ENCODE peak calls at places on chromosomes 16 and 17, in nine cellular contexts. E is A549, M is GM23248, K is pancreas, D is uterus, Z is BJ, U is IMR-90, T is Caco-2, I is AG09309. G is an unnamed sample.

GRCh38 chr17:42189651-42189965 is 4.4 kb upstream of the HCRT start:
- DNase-seq in K (no peak), I (no peak), T (no peak), E (no peak), Z (no peak), U (no peak), D (no peak), M (no peak), G (no peak)

GRCh38 chr17:18248300-18248731 is 10.2 kb downstream of the FLII start:
- DNase-seq in M (peak; percentile 76), E (peak; percentile 83), K (no peak), D (peak; percentile 67), Z (no peak), U (peak; percentile 71), T (peak; percentile 81), I (no peak), G (peak; percentile 62)

GRCh38 chr16:66342294-66342900 is 24.1 kb upstream of the CDH5 start:
- DNase-seq in I (no peak), U (no peak), D (no peak), T (peak; percentile 65), K (no peak), M (peak; percentile 44), E (peak; percentile 43), Z (no peak), G (no peak)

GRCh38 chr17:50170662-50171370 is 5.0 kb downstream of the SGCA start:
- DNase-seq in T (no peak), M (no peak), Z (no peak), U (no peak), I (no peak), E (no peak), D (no peak), K (peak; percentile 1), G (peak; percentile 90)

GRCh38 chr17:19388791-19389190 is 1.8 kb upstream of the MFAP4 start:
- DNase-seq in E (no peak), I (no peak), T (no peak), K (no peak), M (no peak), U (peak; percentile 37), D (peak; percentile 69), Z (no peak), G (no peak)

GRCh38 chr17:32243712-32244111 is 21.9 kb upstream of the RHBDL3 start:
- DNase-seq in Z (no peak), U (no peak), T (no peak), I (no peak), D (no peak), E (no peak), K (no peak), M (no peak), G (no peak)

GRCh38 chr16:264440-264951 is 11.2 kb downstream of the RGS11 start:
- DNase-seq in K (peak; percentile 29), Z (no peak), D (no peak), E (no peak), T (no peak), M (no peak), U (no peak), I (no peak), G (no peak)

GRCh38 chr16:9528680-9529079 is 437.2 kb downstream of the HAPSTR1 start:
- DNase-seq in T (no peak), Z (no peak), M (no peak), K (no peak), E (no peak), U (no peak), D (no peak), I (no peak), G (no peak)

GRCh38 chr17:68515238-68515637 is 3.0 kb downstream of the PRKAR1A start:
- DNase-seq in T (no peak), K (no peak), Z (no peak), U (no peak), I (no peak), E (no peak), D (no peak), M (peak; percentile 32), G (no peak)

GRCh38 chr17:68522266-68522665 is 10.0 kb downstream of the PRKAR1A start:
- DNase-seq in I (no peak), D (no peak), U (no peak), T (no peak), E (no peak), K (no peak), Z (no peak), M (no peak), G (no peak)

GRCh38 chr17:68516732-68517131 is 4.5 kb downstream of the PRKAR1A start:
- DNase-seq in T (no peak), U (peak; percentile 15), K (no peak), I (no peak), E (no peak), D (no peak), Z (no peak), M (no peak), G (no peak)

GRCh38 chr17:68518063-68518815 is 6.0 kb downstream of the PRKAR1A start:
- DNase-seq in M (no peak), E (no peak), U (no peak), Z (no peak), I (no peak), T (no peak), D (no peak), K (no peak), G (no peak)

DNA sequence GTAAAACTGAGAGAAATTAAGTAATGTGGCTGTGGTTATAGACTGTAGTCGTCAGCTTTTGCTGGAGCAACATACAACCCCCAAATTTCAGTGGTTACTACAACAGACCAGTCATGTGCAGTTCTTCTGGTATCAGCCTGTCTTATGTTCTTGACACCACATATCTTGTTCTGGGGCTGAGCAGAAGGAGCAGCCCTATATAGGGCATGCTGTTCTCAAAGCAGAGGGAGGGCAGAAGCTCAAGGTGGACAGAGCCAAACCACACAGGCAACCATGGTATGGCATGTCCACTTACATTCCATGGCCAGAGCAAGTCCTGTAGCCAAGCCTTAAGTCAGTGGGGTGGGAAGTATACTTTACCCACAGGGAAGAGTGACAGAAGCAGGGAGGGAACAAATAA is 7.7 kb downstream of the PRKAR1A start:
- DNase-seq in K (no peak), Z (no peak), I (no peak), D (no peak), M (no peak), E (no peak), U (no peak), T (no peak), G (peak; percentile 82)
- H3K4me3 ChIP-seq in K (no peak overlapping the region), Z (no peak overlapping the region), I (no peak overlapping the region), D (no peak overlapping the region), M (no peak overlapping the region), E (no peak overlapping the region), U (no peak overlapping the region), T (no peak overlapping the region), G (peak overlapping the region; percentile 4)

GRCh38 chr16:81280393-81280792 is 34.4 kb upstream of the GAN start:
- DNase-seq in Z (no peak), M (no peak), I (no peak), K (no peak), E (no peak), U (no peak), T (no peak), D (no peak), G (no peak)

GRCh38 chr16:81277681-81278080 is 37.1 kb upstream of the GAN start:
- DNase-seq in M (no peak), E (no peak), K (no peak), D (no peak), I (no peak), T (peak; percentile 87), U (no peak), Z (no peak), G (no peak)

GRCh38 chr16:81279375-81279774 is 35.4 kb upstream of the GAN start:
- DNase-seq in Z (no peak), T (no peak), D (no peak), U (peak; percentile 68), E (peak; percentile 14), K (no peak), I (no peak), M (peak; percentile 62), G (no peak)

GRCh38 chr16:81276323-81276722 is 37.8 kb downstream of the BCO1 start:
- DNase-seq in E (no peak), D (no peak), K (no peak), M (no peak), I (no peak), Z (no peak), U (no peak), T (no peak), G (no peak)

DNA sequence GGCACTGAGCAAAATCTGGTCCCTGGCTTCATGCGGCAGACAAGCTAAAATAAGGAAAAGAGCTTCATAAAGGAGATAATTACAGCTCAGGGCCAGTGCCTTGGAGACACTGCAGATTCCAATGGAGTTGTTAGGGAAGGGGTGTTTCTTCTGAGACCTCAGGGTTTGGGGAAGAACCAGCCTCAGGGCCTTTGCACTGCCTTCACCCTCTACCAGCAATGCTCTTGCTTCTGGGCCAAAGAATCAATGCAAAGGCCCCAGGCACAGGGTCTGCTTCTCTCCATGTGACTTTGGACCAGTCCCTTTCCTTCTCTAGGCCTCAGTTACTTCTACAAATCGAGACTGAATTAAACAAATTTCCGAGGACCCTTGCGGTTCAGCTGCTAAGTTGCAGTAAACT is 36.2 kb upstream of the GAN start:
- DNase-seq in E (no peak), I (no peak), D (no peak), K (no peak), T (no peak), U (no peak), M (no peak), Z (no peak), G (no peak)
- H3K4me3 ChIP-seq in E (no peak overlapping the region), I (no peak overlapping the region), D (no peak overlapping the region), K (no peak overlapping the region), T (no peak overlapping the region), U (no peak overlapping the region), M (no peak overlapping the region), Z (no peak overlapping the region), G (no peak overlapping the region)

GRCh38 chr17:81390436-81391214 is 4.6 kb upstream of the BAHCC1 start:
- DNase-seq in T (no peak), I (no peak), Z (no peak), K (no peak), M (no peak), E (no peak), U (no peak), D (no peak), G (no peak)

GRCh38 chr17:81389585-81389984 is 5.7 kb upstream of the BAHCC1 start:
- DNase-seq in M (no peak), U (no peak), E (no peak), I (peak; percentile 53), T (no peak), K (no peak), Z (no peak), D (no peak), G (no peak)

GRCh38 chr17:81391268-81391963 is 3.8 kb upstream of the BAHCC1 start:
- DNase-seq in U (no peak), E (no peak), K (peak; percentile 71), Z (no peak), D (no peak), I (no peak), T (no peak), M (no peak), G (peak; percentile 34)

GRCh38 chr17:81388612-81389367 is 6.5 kb upstream of the BAHCC1 start:
- DNase-seq in U (no peak), T (peak; percentile 36), I (no peak), Z (no peak), M (no peak), K (no peak), E (peak; percentile 53), D (no peak), G (no peak)

GRCh38 chr17:81390029-81390428 is 5.2 kb upstream of the BAHCC1 start:
- DNase-seq in K (no peak), I (no peak), T (no peak), E (no peak), D (no peak), Z (no peak), U (no peak), M (no peak), G (no peak)
- H3K4me3 ChIP-seq in K (no peak overlapping the region), I (no peak overlapping the region), T (no peak overlapping the region), E (no peak overlapping the region), D (no peak overlapping the region), Z (no peak overlapping the region), U (no peak overlapping the region), M (no peak overlapping the region), G (no peak overlapping the region)

GRCh38 chr17:47709594-47709993 is 15.6 kb downstream of the TBKBP1 start:
- DNase-seq in K (no peak), Z (no peak), M (no peak), E (no peak), U (no peak), D (no peak), T (no peak), I (no peak), G (no peak)

GRCh38 chr17:47707056-47707791 is 13.3 kb downstream of the TBKBP1 start:
- DNase-seq in K (no peak), T (no peak), I (no peak), M (no peak), D (no peak), U (peak; percentile 55), Z (no peak), E (no peak), G (no peak)

GRCh38 chr17:47708864-47709541 is 15.0 kb downstream of the TBKBP1 start:
- DNase-seq in M (no peak), T (no peak), Z (no peak), D (no peak), I (no peak), K (peak; percentile 58), U (peak; percentile 31), E (no peak), G (no peak)

GRCh38 chr17:47707884-47708283 is 13.9 kb downstream of the TBKBP1 start:
- DNase-seq in M (no peak), Z (no peak), K (no peak), D (no peak), I (no peak), T (no peak), U (no peak), E (no peak), G (no peak)

GRCh38 chr17:47708312-47708863 is 14.4 kb downstream of the TBKBP1 start:
- DNase-seq in M (no peak), I (no peak), T (no peak), D (no peak), K (no peak), E (no peak), U (no peak), Z (no peak), G (no peak)
- H3K4me3 ChIP-seq in M (no peak overlapping the region), I (no peak overlapping the region), T (no peak overlapping the region), D (peak overlapping the region; percentile 31), K (peak overlapping the region; percentile 18), E (no peak overlapping the region), U (no peak overlapping the region), Z (no peak overlapping the region), G (no peak overlapping the region)